ENCODE peak calls at places on chromosomes 7 and 10, in five cellular contexts. S is SK-N-SH, M is Panc1, O is K562, X is GM12878. V is an unnamed sample.

GRCh38 chr10:45404087-45404769 is 30.2 kb downstream of the ALOX5 start:
- DNase-seq in O (peak), X (no peak), M (no peak), S (no peak), V (no peak)

GRCh38 chr7:18689535-18689934 is 194.0 kb downstream of the HDAC9 start:
- DNase-seq in O (no peak), M (no peak), X (no peak), S (no peak), V (no peak)

GRCh38 chr10:98312816-98313215 is 44.8 kb upstream of the LOXL4 start:
- DNase-seq in M (no peak), S (no peak), O (no peak), X (no peak), V (no peak)

GRCh38 chr7:149854611-149855367 is 16.6 kb downstream of the ZNF862 start:
- DNase-seq in S (peak), M (no peak), X (no peak), O (peak), V (peak)

GRCh38 chr7:29734246-29734731 is 72.0 kb upstream of the WIPF3 start:
- DNase-seq in M (no peak), S (no peak), O (no peak), X (no peak), V (no peak)

GRCh38 chr10:13206546-13207443 is 27.4 kb downstream of the UCMA start:
- DNase-seq in M (no peak), O (no peak), X (no peak), S (peak), V (peak)

GRCh38 chr10:84407390-84408049 is 79.1 kb downstream of the CCSER2 start:
- DNase-seq in S (peak), O (no peak), M (no peak), X (no peak), V (no peak)

GRCh38 chr10:103852856-103853255 is 2.5 kb downstream of the SH3PXD2A start:
- DNase-seq in S (no peak), X (no peak), O (no peak), M (no peak), V (no peak)

GRCh38 chr7:44225566-44226395 is 25.0 kb downstream of the YKT6 start:
- DNase-seq in S (peak), O (no peak), M (no peak), X (no peak), V (no peak)

GRCh38 chr7:121515651-121516401 is 119.7 kb upstream of the FAM3C start:
- DNase-seq in X (no peak), O (no peak), M (no peak), S (no peak), V (no peak)

GRCh38 chr10:126634915-126635314 is 35.6 kb downstream of the C10orf90 start:
- DNase-seq in S (no peak), M (no peak), X (no peak), O (no peak), V (no peak)

GRCh38 chr10:3716093-3716492 is 68.9 kb downstream of the KLF6 start:
- DNase-seq in S (no peak), X (no peak), M (no peak), O (no peak), V (no peak)
- TF ChIP-seq SIN3A in S (no peak), X (no peak), M (no peak), O (no peak), V (no peak)

GRCh38 chr10:70331486-70332268 is 47.9 kb upstream of the NPFFR1 start:
- DNase-seq in S (peak), X (peak), O (peak), M (peak), V (peak)
- TF ChIP-seq SIN3A in S (peak), X (no peak), O (no peak), M (no peak), V (peak)

GRCh38 chr7:3154317-3154716 is 110.7 kb upstream of the CARD11 start:
- DNase-seq in S (no peak), O (no peak), X (no peak), M (no peak), V (no peak)

GRCh38 chr7:3152714-3153113 is 109.0 kb upstream of the CARD11 start:
- DNase-seq in O (no peak), M (no peak), S (no peak), X (no peak), V (no peak)

GRCh38 chr7:3156508-3156907 is 112.8 kb upstream of the CARD11 start:
- DNase-seq in M (no peak), O (no peak), S (no peak), X (no peak), V (no peak)

GRCh38 chr7:3153118-3153517 is 109.5 kb upstream of the CARD11 start:
- DNase-seq in X (no peak), M (no peak), O (no peak), S (no peak), V (no peak)

GRCh38 chr7:3154881-3155494 is 111.3 kb upstream of the CARD11 start:
- DNase-seq in M (peak), O (peak), S (peak), X (peak), V (peak)
- TF ChIP-seq SIN3A in M (no peak), O (no peak), S (no peak), X (no peak), V (no peak)

GRCh38 chr7:142938611-142939010 is 673 bp upstream of the LLCFC1 start:
- DNase-seq in O (no peak), S (no peak), X (no peak), M (no peak), V (no peak)

GRCh38 chr7:142940968-142941535 is 1.8 kb downstream of the LLCFC1 start:
- DNase-seq in O (no peak), M (no peak), X (no peak), S (no peak), V (no peak)

GRCh38 chr7:142941541-142941940 is 2.3 kb downstream of the LLCFC1 start:
- DNase-seq in S (no peak), X (no peak), O (no peak), M (no peak), V (no peak)

GRCh38 chr7:142935941-142936565 is 2.5 kb upstream of the TRPV5 start:
- DNase-seq in O (peak), S (no peak), X (no peak), M (no peak), V (no peak)

DNA sequence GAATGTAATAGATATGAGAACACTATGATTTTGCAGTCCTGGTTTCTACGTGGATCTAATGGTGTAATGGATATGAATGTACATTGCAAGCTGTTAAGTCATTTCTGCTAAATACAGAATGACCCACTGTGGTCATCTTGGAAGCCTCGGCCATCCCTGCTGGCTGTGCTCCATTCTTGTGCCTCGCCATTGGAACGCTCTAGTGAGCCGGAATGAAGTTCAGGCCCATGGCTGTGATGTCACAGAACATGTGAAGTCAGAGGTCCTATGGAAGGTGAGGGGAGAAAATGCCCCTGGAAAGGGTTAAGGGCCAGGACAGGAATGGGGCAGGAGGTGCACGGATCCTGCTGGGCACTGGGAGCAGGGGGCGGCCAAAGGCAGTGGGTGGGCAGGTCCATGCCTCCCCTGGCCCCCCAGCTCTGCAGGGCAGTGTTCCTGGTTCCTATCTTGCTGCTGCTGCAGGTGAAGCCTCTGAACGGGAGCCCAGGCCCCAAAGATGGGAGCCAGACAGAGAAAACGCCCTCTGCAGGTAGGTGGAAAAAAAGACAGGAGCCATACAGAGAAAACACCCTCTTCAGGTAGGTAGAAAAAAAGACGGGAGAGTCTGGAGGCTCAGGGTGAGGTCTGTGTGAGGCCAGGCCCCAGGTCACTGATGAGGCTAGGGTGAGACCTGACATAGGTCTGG is at the start of gene LLCFC1:
- DNase-seq in O (peak), M (no peak), S (peak), X (no peak), V (peak)
- TF ChIP-seq SIN3A in O (no peak), M (no peak), S (no peak), X (no peak), V (no peak)

DNA sequence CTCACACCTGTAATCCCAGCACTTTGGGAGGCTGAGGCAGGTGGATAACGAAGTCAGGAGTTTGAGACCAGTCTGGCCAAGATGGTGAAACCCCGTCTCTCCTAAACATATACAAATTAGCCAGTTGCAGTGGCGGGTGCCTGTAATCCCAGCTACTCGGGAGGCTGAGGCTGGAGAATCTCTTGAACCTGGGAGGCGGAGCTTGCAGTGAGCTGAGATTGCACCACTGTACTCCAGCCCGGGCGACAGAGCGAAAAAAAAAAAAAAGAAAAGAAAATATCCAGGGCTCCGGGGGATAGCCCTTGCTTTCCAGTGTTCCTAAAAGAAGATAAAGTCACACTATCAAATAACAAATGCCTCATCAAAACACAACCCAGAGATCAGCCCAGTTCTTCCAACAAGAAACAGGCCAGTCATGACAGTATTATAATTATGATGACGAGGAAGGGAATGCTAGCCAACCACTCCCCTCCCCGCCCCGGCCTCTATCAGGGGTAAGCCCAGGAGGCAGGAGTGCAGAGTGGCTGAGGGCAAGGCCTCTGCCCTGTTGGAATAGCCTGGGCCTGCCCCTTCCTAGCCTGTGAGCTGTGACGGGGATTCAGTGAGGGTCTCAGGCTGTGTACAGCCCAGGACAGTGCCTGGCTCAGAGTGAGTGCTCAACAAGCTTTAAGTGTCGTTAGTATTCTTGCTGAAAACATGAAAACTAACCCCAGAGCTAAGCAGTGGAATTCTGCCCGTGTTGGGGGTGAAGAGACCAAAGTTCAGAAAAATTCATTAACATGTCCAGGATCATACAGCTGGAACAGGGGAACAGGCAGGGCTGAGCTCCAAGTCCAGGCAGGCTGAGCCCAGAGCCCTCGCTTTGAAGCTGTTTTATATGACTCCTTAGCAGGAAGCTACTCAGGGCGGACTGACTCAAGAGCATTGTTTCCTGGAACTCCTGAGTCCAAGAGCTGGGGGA is 54.3 kb downstream of the FAM241B start:
- DNase-seq in M (no peak), S (peak), X (no peak), O (no peak), V (no peak)
- TF ChIP-seq SIN3A in M (no peak), S (no peak), X (no peak), O (no peak), V (no peak)

GRCh38 chr10:76763360-76763759 is 874.2 kb downstream of the KCNMA1 start:
- DNase-seq in S (no peak), M (no peak), X (no peak), O (no peak), V (no peak)
- TF ChIP-seq SIN3A in S (no peak), M (no peak), X (no peak), O (no peak), V (no peak)

GRCh38 chr10:49509904-49510303 is 29.0 kb downstream of the ERCC6 start:
- DNase-seq in X (no peak), M (no peak), S (no peak), O (no peak), V (no peak)

GRCh38 chr10:49505076-49505475 is 33.8 kb downstream of the ERCC6 start:
- DNase-seq in O (no peak), M (no peak), X (no peak), S (no peak), V (no peak)

GRCh38 chr10:49505589-49505988 is 33.3 kb downstream of the ERCC6 start:
- DNase-seq in O (no peak), X (no peak), M (no peak), S (no peak), V (no peak)

GRCh38 chr10:49508654-49509053 is 30.3 kb downstream of the ERCC6 start:
- DNase-seq in O (no peak), X (no peak), M (no peak), S (no peak), V (no peak)

GRCh38 chr10:49508249-49508648 is 30.7 kb downstream of the ERCC6 start:
- DNase-seq in X (peak), M (no peak), S (no peak), O (no peak), V (no peak)
- TF ChIP-seq SIN3A in X (no peak), M (no peak), S (no peak), O (no peak), V (no peak)

GRCh38 chr7:132560105-132560504 is 16.2 kb downstream of the PLXNA4 start:
- DNase-seq in M (no peak), S (no peak), O (no peak), X (no peak), V (no peak)

GRCh38 chr7:132558815-132559214 is 17.5 kb downstream of the PLXNA4 start:
- DNase-seq in X (no peak), S (no peak), O (no peak), M (no peak), V (no peak)

GRCh38 chr7:132554446-132554845 is 21.8 kb downstream of the PLXNA4 start:
- DNase-seq in O (no peak), S (no peak), X (no peak), M (no peak), V (no peak)

GRCh38 chr7:132560825-132561529 is 15.3 kb downstream of the PLXNA4 start:
- DNase-seq in S (no peak), M (no peak), X (no peak), O (no peak), V (no peak)

GRCh38 chr7:132557489-132558044 is 18.7 kb downstream of the PLXNA4 start:
- DNase-seq in S (no peak), M (no peak), X (no peak), O (peak), V (no peak)
- TF ChIP-seq SIN3A in S (no peak), M (no peak), X (no peak), O (no peak), V (no peak)

V was measured in HCT116.